ENCODE peak calls at places on chromosomes 5 and 9, in ten cellular contexts. One of them, this sample, is unnamed.

GRCh38 chr5:73232266-73233041 is 59.5 kb downstream of the TMEM174 start:
- DNase-seq in left ventricle myocardium inferior: no peak
- DNase-seq in activated B cell treated with CpG ODN at 0.5 μM for 24 hours: no peak
- DNase-seq in nephron progenitor cell: peak; percentile 47
- DNase-seq in epithelial cell of esophagus: no peak
- DNase-seq in heart left ventricle: no peak
- DNase-seq in fibroblast of lung: no peak
- DNase-seq in fibroblast of the aortic adventitia: no peak
- DNase-seq in H1: no peak
- DNase-seq in upper lobe of right lung: no peak
- DNase-seq in this sample: no peak

GRCh38 chr5:29099585-29099984 is 2061.2 kb upstream of the CDH9 start:
- DNase-seq in left ventricle myocardium inferior: no peak
- DNase-seq in activated B cell treated with CpG ODN at 0.5 μM for 24 hours: no peak
- DNase-seq in nephron progenitor cell: no peak
- DNase-seq in epithelial cell of esophagus: no peak
- DNase-seq in heart left ventricle: no peak
- DNase-seq in fibroblast of lung: no peak
- DNase-seq in fibroblast of the aortic adventitia: no peak
- DNase-seq in H1: no peak
- DNase-seq in upper lobe of right lung: no peak
- DNase-seq in this sample: no peak

GRCh38 chr9:125461501-125462190 is 200.0 kb downstream of the GAPVD1 start:
- DNase-seq in left ventricle myocardium inferior: no peak
- DNase-seq in activated B cell treated with CpG ODN at 0.5 μM for 24 hours: no peak
- DNase-seq in nephron progenitor cell: no peak
- DNase-seq in epithelial cell of esophagus: no peak
- DNase-seq in heart left ventricle: no peak
- DNase-seq in fibroblast of lung: no peak
- DNase-seq in fibroblast of the aortic adventitia: no peak
- DNase-seq in H1: no peak
- DNase-seq in upper lobe of right lung: no peak
- DNase-seq in this sample: no peak

GRCh38 chr5:5788793-5789192 is 366.3 kb downstream of the ICE1 start:
- DNase-seq in left ventricle myocardium inferior: no peak
- DNase-seq in activated B cell treated with CpG ODN at 0.5 μM for 24 hours: no peak
- DNase-seq in nephron progenitor cell: no peak
- DNase-seq in epithelial cell of esophagus: no peak
- DNase-seq in heart left ventricle: no peak
- DNase-seq in fibroblast of lung: no peak
- DNase-seq in fibroblast of the aortic adventitia: no peak
- DNase-seq in H1: no peak
- DNase-seq in upper lobe of right lung: no peak
- DNase-seq in this sample: no peak

GRCh38 chr5:147417133-147417813 is 92.6 kb downstream of the DPYSL3 start:
- DNase-seq in left ventricle myocardium inferior: peak; percentile 43
- DNase-seq in activated B cell treated with CpG ODN at 0.5 μM for 24 hours: no peak
- DNase-seq in nephron progenitor cell: no peak
- DNase-seq in epithelial cell of esophagus: peak; percentile 95
- DNase-seq in heart left ventricle: peak; percentile 56
- DNase-seq in fibroblast of lung: peak; percentile 98
- DNase-seq in fibroblast of the aortic adventitia: peak; percentile 99
- DNase-seq in H1: no peak
- DNase-seq in upper lobe of right lung: no peak
- DNase-seq in this sample: peak; percentile 81

GRCh38 chr5:55218966-55219365 is 8.1 kb downstream of the MCIDAS start:
- DNase-seq in left ventricle myocardium inferior: no peak
- DNase-seq in activated B cell treated with CpG ODN at 0.5 μM for 24 hours: no peak
- DNase-seq in nephron progenitor cell: no peak
- DNase-seq in epithelial cell of esophagus: peak; percentile 98
- DNase-seq in heart left ventricle: no peak
- DNase-seq in fibroblast of lung: no peak
- DNase-seq in fibroblast of the aortic adventitia: no peak
- DNase-seq in H1: no peak
- DNase-seq in upper lobe of right lung: peak; percentile 93
- DNase-seq in this sample: no peak

GRCh38 chr9:137200311-137201204 is at the start of gene TPRN:
- DNase-seq in left ventricle myocardium inferior: peak; percentile 100
- DNase-seq in activated B cell treated with CpG ODN at 0.5 μM for 24 hours: peak; percentile 92
- DNase-seq in nephron progenitor cell: peak; percentile 99
- DNase-seq in epithelial cell of esophagus: peak; percentile 99
- DNase-seq in heart left ventricle: peak; percentile 100
- DNase-seq in fibroblast of lung: peak; percentile 99
- DNase-seq in fibroblast of the aortic adventitia: peak; percentile 99
- DNase-seq in H1: peak; percentile 96
- DNase-seq in upper lobe of right lung: peak; percentile 100
- DNase-seq in this sample: peak; percentile 99

GRCh38 chr9:91131433-91131839 is 230.3 kb downstream of the AUH start:
- DNase-seq in left ventricle myocardium inferior: no peak
- DNase-seq in activated B cell treated with CpG ODN at 0.5 μM for 24 hours: no peak
- DNase-seq in nephron progenitor cell: no peak
- DNase-seq in epithelial cell of esophagus: peak; percentile 92
- DNase-seq in heart left ventricle: no peak
- DNase-seq in fibroblast of lung: peak; percentile 100
- DNase-seq in fibroblast of the aortic adventitia: peak; percentile 96
- DNase-seq in H1: no peak
- DNase-seq in upper lobe of right lung: no peak
- DNase-seq in this sample: peak; percentile 96

DNA sequence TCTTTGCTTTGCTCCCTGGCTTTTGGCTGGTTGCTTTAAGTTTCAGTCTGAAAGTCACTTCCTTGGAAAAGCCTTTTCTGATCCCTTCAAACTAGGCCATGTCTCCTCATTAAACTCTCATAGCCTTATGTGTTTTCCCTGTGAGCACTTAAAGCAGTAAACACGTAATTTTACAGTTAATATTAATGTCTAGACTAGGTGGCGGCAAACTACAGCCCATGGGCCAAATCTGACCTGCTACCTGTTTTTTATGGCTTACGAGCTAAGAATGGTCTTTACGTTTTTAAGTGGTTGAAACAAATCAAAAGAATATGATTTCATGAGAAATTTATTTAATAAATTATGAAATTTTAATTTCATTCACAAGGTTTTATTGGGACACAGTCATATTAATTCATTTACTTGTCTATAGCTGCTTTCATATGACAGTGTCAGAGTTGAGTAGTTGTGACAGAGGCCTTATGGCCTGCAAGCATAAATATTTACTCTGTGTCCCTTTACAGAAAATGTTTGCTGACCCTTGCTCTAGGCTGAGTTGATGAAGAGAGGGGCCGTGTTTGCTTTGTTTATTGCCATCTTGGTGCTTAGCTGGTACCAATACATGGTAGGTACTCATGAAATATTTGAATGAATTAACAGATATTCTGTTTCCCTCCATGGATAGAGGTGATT is 7.4 kb downstream of the SLC44A1 start:
- DNase-seq in left ventricle myocardium inferior: no peak
- DNase-seq in activated B cell treated with CpG ODN at 0.5 μM for 24 hours: no peak
- DNase-seq in nephron progenitor cell: no peak
- DNase-seq in epithelial cell of esophagus: no peak
- DNase-seq in heart left ventricle: no peak
- DNase-seq in fibroblast of lung: no peak
- DNase-seq in fibroblast of the aortic adventitia: no peak
- DNase-seq in H1: no peak
- DNase-seq in upper lobe of right lung: no peak
- DNase-seq in this sample: no peak
- TF ChIP-seq CTCF in left ventricle myocardium inferior: no peak
- TF ChIP-seq CTCF in activated B cell treated with CpG ODN at 0.5 μM for 24 hours: no peak
- TF ChIP-seq CTCF in nephron progenitor cell: no peak
- TF ChIP-seq CTCF in epithelial cell of esophagus: no peak
- TF ChIP-seq CTCF in heart left ventricle: no peak
- TF ChIP-seq CTCF in fibroblast of lung: no peak
- TF ChIP-seq CTCF in fibroblast of the aortic adventitia: no peak
- TF ChIP-seq CTCF in H1: no peak
- TF ChIP-seq CTCF in upper lobe of right lung: no peak
- TF ChIP-seq CTCF in this sample: no peak

GRCh38 chr5:115841382-115842088 is at the start of the genes AP3S1 and ATG12:
- DNase-seq in left ventricle myocardium inferior: peak; percentile 90
- DNase-seq in activated B cell treated with CpG ODN at 0.5 μM for 24 hours: peak; percentile 96
- DNase-seq in nephron progenitor cell: peak; percentile 90
- DNase-seq in epithelial cell of esophagus: peak; percentile 94
- DNase-seq in heart left ventricle: peak; percentile 93
- DNase-seq in fibroblast of lung: peak; percentile 94
- DNase-seq in fibroblast of the aortic adventitia: peak; percentile 93
- DNase-seq in H1: peak; percentile 67
- DNase-seq in upper lobe of right lung: peak; percentile 96
- DNase-seq in this sample: peak; percentile 94
- TF ChIP-seq CTCF in left ventricle myocardium inferior: no peak
- TF ChIP-seq CTCF in activated B cell treated with CpG ODN at 0.5 μM for 24 hours: no peak
- TF ChIP-seq CTCF in nephron progenitor cell: no peak
- TF ChIP-seq CTCF in epithelial cell of esophagus: peak; percentile 4
- TF ChIP-seq CTCF in heart left ventricle: no peak
- TF ChIP-seq CTCF in fibroblast of lung: no peak
- TF ChIP-seq CTCF in fibroblast of the aortic adventitia: no peak
- TF ChIP-seq CTCF in H1: no peak
- TF ChIP-seq CTCF in upper lobe of right lung: no peak
- TF ChIP-seq CTCF in this sample: no peak

GRCh38 chr9:70488098-70488792 is 73.8 kb upstream of the KLF9 start:
- DNase-seq in left ventricle myocardium inferior: no peak
- DNase-seq in activated B cell treated with CpG ODN at 0.5 μM for 24 hours: no peak
- DNase-seq in nephron progenitor cell: no peak
- DNase-seq in epithelial cell of esophagus: no peak
- DNase-seq in heart left ventricle: no peak
- DNase-seq in fibroblast of lung: no peak
- DNase-seq in fibroblast of the aortic adventitia: no peak
- DNase-seq in H1: no peak
- DNase-seq in upper lobe of right lung: no peak
- DNase-seq in this sample: peak; percentile 51

GRCh38 chr9:70488793-70489105 is 74.3 kb upstream of the KLF9 start:
- DNase-seq in left ventricle myocardium inferior: no peak
- DNase-seq in activated B cell treated with CpG ODN at 0.5 μM for 24 hours: no peak
- DNase-seq in nephron progenitor cell: no peak
- DNase-seq in epithelial cell of esophagus: peak; percentile 29
- DNase-seq in heart left ventricle: no peak
- DNase-seq in fibroblast of lung: no peak
- DNase-seq in fibroblast of the aortic adventitia: peak; percentile 46
- DNase-seq in H1: no peak
- DNase-seq in upper lobe of right lung: no peak
- DNase-seq in this sample: peak; percentile 63

GRCh38 chr9:70493046-70493445 is 78.6 kb upstream of the KLF9 start:
- DNase-seq in left ventricle myocardium inferior: no peak
- DNase-seq in activated B cell treated with CpG ODN at 0.5 μM for 24 hours: no peak
- DNase-seq in nephron progenitor cell: no peak
- DNase-seq in epithelial cell of esophagus: no peak
- DNase-seq in heart left ventricle: no peak
- DNase-seq in fibroblast of lung: no peak
- DNase-seq in fibroblast of the aortic adventitia: no peak
- DNase-seq in H1: no peak
- DNase-seq in upper lobe of right lung: no peak
- DNase-seq in this sample: peak; percentile 80

GRCh38 chr9:70491798-70492736 is 77.6 kb upstream of the KLF9 start:
- DNase-seq in left ventricle myocardium inferior: no peak
- DNase-seq in activated B cell treated with CpG ODN at 0.5 μM for 24 hours: no peak
- DNase-seq in nephron progenitor cell: no peak
- DNase-seq in epithelial cell of esophagus: no peak
- DNase-seq in heart left ventricle: no peak
- DNase-seq in fibroblast of lung: no peak
- DNase-seq in fibroblast of the aortic adventitia: peak; percentile 37
- DNase-seq in H1: no peak
- DNase-seq in upper lobe of right lung: no peak
- DNase-seq in this sample: no peak

DNA sequence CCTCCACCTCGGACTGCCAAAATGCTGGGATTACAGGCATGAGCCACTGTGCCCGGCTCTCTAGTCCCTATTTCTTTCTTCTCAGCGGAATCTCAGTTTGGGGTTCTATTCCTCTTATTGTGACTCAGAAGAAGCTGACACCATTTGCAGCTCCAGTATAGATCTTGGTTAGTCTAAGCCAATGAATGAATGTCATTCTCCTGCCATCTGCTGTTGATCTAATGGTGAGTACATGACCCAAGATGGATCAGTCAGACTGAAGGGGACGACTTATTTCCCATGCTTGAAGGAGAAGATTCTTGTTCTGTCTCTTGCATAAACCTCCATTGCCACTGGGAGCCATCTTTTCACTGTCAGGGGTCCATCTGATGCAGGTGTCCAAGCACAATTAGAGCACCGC is 76.0 kb upstream of the KLF9 start:
- DNase-seq in left ventricle myocardium inferior: no peak
- DNase-seq in activated B cell treated with CpG ODN at 0.5 μM for 24 hours: no peak
- DNase-seq in nephron progenitor cell: no peak
- DNase-seq in epithelial cell of esophagus: peak; percentile 30
- DNase-seq in heart left ventricle: no peak
- DNase-seq in fibroblast of lung: no peak
- DNase-seq in fibroblast of the aortic adventitia: no peak
- DNase-seq in H1: no peak
- DNase-seq in upper lobe of right lung: no peak
- DNase-seq in this sample: peak; percentile 12
- TF ChIP-seq CTCF in left ventricle myocardium inferior: no peak
- TF ChIP-seq CTCF in activated B cell treated with CpG ODN at 0.5 μM for 24 hours: no peak
- TF ChIP-seq CTCF in nephron progenitor cell: no peak
- TF ChIP-seq CTCF in epithelial cell of esophagus: peak; percentile 19
- TF ChIP-seq CTCF in heart left ventricle: no peak
- TF ChIP-seq CTCF in fibroblast of lung: no peak
- TF ChIP-seq CTCF in fibroblast of the aortic adventitia: no peak
- TF ChIP-seq CTCF in H1: no peak
- TF ChIP-seq CTCF in upper lobe of right lung: no peak
- TF ChIP-seq CTCF in this sample: no peak

GRCh38 chr5:114450516-114450909 is 88.6 kb downstream of the KCNN2 start:
- DNase-seq in left ventricle myocardium inferior: no peak
- DNase-seq in activated B cell treated with CpG ODN at 0.5 μM for 24 hours: no peak
- DNase-seq in nephron progenitor cell: peak; percentile 13
- DNase-seq in epithelial cell of esophagus: no peak
- DNase-seq in heart left ventricle: no peak
- DNase-seq in fibroblast of lung: peak; percentile 13
- DNase-seq in fibroblast of the aortic adventitia: peak; percentile 8
- DNase-seq in H1: no peak
- DNase-seq in upper lobe of right lung: no peak
- DNase-seq in this sample: peak; percentile 7

GRCh38 chr5:114448496-114448895 is 86.6 kb downstream of the KCNN2 start:
- DNase-seq in left ventricle myocardium inferior: no peak
- DNase-seq in activated B cell treated with CpG ODN at 0.5 μM for 24 hours: no peak
- DNase-seq in nephron progenitor cell: no peak
- DNase-seq in epithelial cell of esophagus: no peak
- DNase-seq in heart left ventricle: no peak
- DNase-seq in fibroblast of lung: no peak
- DNase-seq in fibroblast of the aortic adventitia: peak; percentile 1
- DNase-seq in H1: no peak
- DNase-seq in upper lobe of right lung: no peak
- DNase-seq in this sample: no peak

GRCh38 chr5:114449836-114450515 is 88.1 kb downstream of the KCNN2 start:
- DNase-seq in left ventricle myocardium inferior: peak; percentile 61
- DNase-seq in activated B cell treated with CpG ODN at 0.5 μM for 24 hours: peak; percentile 37
- DNase-seq in nephron progenitor cell: peak; percentile 76
- DNase-seq in epithelial cell of esophagus: peak; percentile 60
- DNase-seq in heart left ventricle: peak; percentile 80
- DNase-seq in fibroblast of lung: peak; percentile 61
- DNase-seq in fibroblast of the aortic adventitia: peak; percentile 46
- DNase-seq in H1: peak; percentile 43
- DNase-seq in upper lobe of right lung: peak; percentile 73
- DNase-seq in this sample: peak; percentile 72

DNA sequence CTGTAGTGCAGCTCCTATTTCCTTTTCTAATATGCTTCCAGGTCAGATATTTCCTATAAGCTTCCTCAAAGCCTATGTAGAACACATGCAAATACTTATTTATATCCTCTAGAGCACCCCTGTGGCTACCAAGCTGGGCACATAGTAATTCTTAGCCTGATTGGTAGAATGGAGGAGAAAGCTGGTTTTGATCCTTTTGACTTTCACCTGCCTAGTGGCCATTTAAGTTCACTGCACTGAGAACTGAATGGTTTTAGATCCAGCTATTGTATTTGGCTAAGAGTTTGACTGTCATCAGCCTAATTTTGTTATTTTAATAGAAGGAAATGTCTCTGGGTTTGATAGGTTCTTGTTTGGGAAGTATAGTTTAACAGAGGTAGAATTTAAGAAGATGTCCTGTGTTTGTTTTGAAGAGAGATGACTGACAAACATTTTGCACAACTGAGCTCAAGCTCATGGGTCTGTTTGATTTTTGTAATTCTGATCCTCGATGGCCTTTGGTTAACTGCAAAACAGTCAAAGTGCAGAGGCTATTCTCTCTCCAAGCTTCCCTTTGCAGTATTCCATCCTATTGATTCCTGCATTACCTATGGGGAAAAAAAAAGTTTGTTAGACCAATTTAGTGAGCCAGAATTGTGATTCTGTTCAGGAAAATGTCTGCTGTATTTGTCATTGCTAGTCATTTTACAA is 85.4 kb downstream of the KCNN2 start:
- DNase-seq in left ventricle myocardium inferior: no peak
- DNase-seq in activated B cell treated with CpG ODN at 0.5 μM for 24 hours: no peak
- DNase-seq in nephron progenitor cell: no peak
- DNase-seq in epithelial cell of esophagus: peak; percentile 11
- DNase-seq in heart left ventricle: no peak
- DNase-seq in fibroblast of lung: peak; percentile 15
- DNase-seq in fibroblast of the aortic adventitia: no peak
- DNase-seq in H1: no peak
- DNase-seq in upper lobe of right lung: no peak
- DNase-seq in this sample: peak; percentile 19
- TF ChIP-seq CTCF in left ventricle myocardium inferior: peak; percentile 28
- TF ChIP-seq CTCF in activated B cell treated with CpG ODN at 0.5 μM for 24 hours: no peak
- TF ChIP-seq CTCF in nephron progenitor cell: peak; percentile 32
- TF ChIP-seq CTCF in epithelial cell of esophagus: peak; percentile 39
- TF ChIP-seq CTCF in heart left ventricle: no peak
- TF ChIP-seq CTCF in fibroblast of lung: peak; percentile 45
- TF ChIP-seq CTCF in fibroblast of the aortic adventitia: peak; percentile 25
- TF ChIP-seq CTCF in H1: peak; percentile 56
- TF ChIP-seq CTCF in upper lobe of right lung: peak; percentile 17
- TF ChIP-seq CTCF in this sample: peak; percentile 40